ENCODE peak calls at places on chromosome 2, in nine cellular contexts. One of them, this sample, is unnamed.

GRCh38 chr2:43065036-43065435 is 161.4 kb downstream of the ZFP36L2 start:
- DNase-seq in RKO: no peak
- DNase-seq in NCI-H146: no peak
- DNase-seq in GM23248: no peak
- DNase-seq in CD4-positive, CD25-positive, alpha-beta regulatory T cell: no peak
- DNase-seq in NK-92 treated with Interleukin-12 subunit alpha and Interleukin-12 subunit beta, amount 100 ng/mL, for 24 hours: no peak
- DNase-seq in AG09309: no peak
- DNase-seq in T-helper 1 cell: no peak
- DNase-seq in activated CD4-positive, CD25-positive, alpha-beta regulatory T cell: no peak
- DNase-seq in this sample: no peak

GRCh38 chr2:9287400-9288059 is 80.9 kb downstream of the ASAP2 start:
- DNase-seq in activated CD4-positive, CD25-positive, alpha-beta regulatory T cell: no peak
- DNase-seq in RKO: peak
- DNase-seq in T-helper 1 cell: no peak
- DNase-seq in NK-92 treated with Interleukin-12 subunit alpha and Interleukin-12 subunit beta, amount 100 ng/mL, for 24 hours: no peak
- DNase-seq in CD4-positive, CD25-positive, alpha-beta regulatory T cell: no peak
- DNase-seq in AG09309: peak
- DNase-seq in NCI-H146: no peak
- DNase-seq in GM23248: peak
- DNase-seq in this sample: peak

GRCh38 chr2:54903736-54904554 is 146.3 kb downstream of the RTN4 start:
- DNase-seq in NCI-H146: no peak
- DNase-seq in T-helper 1 cell: peak
- DNase-seq in NK-92 treated with Interleukin-12 subunit alpha and Interleukin-12 subunit beta, amount 100 ng/mL, for 24 hours: peak
- DNase-seq in AG09309: peak
- DNase-seq in GM23248: peak
- DNase-seq in activated CD4-positive, CD25-positive, alpha-beta regulatory T cell: peak
- DNase-seq in CD4-positive, CD25-positive, alpha-beta regulatory T cell: no peak
- DNase-seq in RKO: peak
- DNase-seq in this sample: peak

GRCh38 chr2:215407061-215407460 is 28.8 kb downstream of the FN1 start:
- DNase-seq in NK-92 treated with Interleukin-12 subunit alpha and Interleukin-12 subunit beta, amount 100 ng/mL, for 24 hours: no peak
- DNase-seq in T-helper 1 cell: no peak
- DNase-seq in NCI-H146: no peak
- DNase-seq in RKO: no peak
- DNase-seq in GM23248: no peak
- DNase-seq in activated CD4-positive, CD25-positive, alpha-beta regulatory T cell: no peak
- DNase-seq in AG09309: no peak
- DNase-seq in CD4-positive, CD25-positive, alpha-beta regulatory T cell: no peak
- DNase-seq in this sample: no peak

GRCh38 chr2:72386288-72386687 is 238.6 kb upstream of the CYP26B1 start:
- DNase-seq in NCI-H146: no peak
- DNase-seq in NK-92 treated with Interleukin-12 subunit alpha and Interleukin-12 subunit beta, amount 100 ng/mL, for 24 hours: no peak
- DNase-seq in RKO: no peak
- DNase-seq in CD4-positive, CD25-positive, alpha-beta regulatory T cell: no peak
- DNase-seq in AG09309: no peak
- DNase-seq in GM23248: no peak
- DNase-seq in T-helper 1 cell: no peak
- DNase-seq in activated CD4-positive, CD25-positive, alpha-beta regulatory T cell: no peak
- DNase-seq in this sample: no peak

GRCh38 chr2:37871453-37872191 is 53.5 kb upstream of the RMDN2 start:
- DNase-seq in NK-92 treated with Interleukin-12 subunit alpha and Interleukin-12 subunit beta, amount 100 ng/mL, for 24 hours: no peak
- DNase-seq in CD4-positive, CD25-positive, alpha-beta regulatory T cell: no peak
- DNase-seq in AG09309: peak
- DNase-seq in GM23248: peak
- DNase-seq in NCI-H146: no peak
- DNase-seq in RKO: peak
- DNase-seq in activated CD4-positive, CD25-positive, alpha-beta regulatory T cell: no peak
- DNase-seq in T-helper 1 cell: peak
- DNase-seq in this sample: no peak

GRCh38 chr2:100234141-100234540 is 88.2 kb downstream of the LONRF2 start:
- DNase-seq in NCI-H146: no peak
- DNase-seq in CD4-positive, CD25-positive, alpha-beta regulatory T cell: no peak
- DNase-seq in activated CD4-positive, CD25-positive, alpha-beta regulatory T cell: no peak
- DNase-seq in NK-92 treated with Interleukin-12 subunit alpha and Interleukin-12 subunit beta, amount 100 ng/mL, for 24 hours: no peak
- DNase-seq in RKO: no peak
- DNase-seq in GM23248: peak
- DNase-seq in T-helper 1 cell: no peak
- DNase-seq in AG09309: no peak
- DNase-seq in this sample: no peak

GRCh38 chr2:233479616-233480489 is 86.7 kb downstream of the USP40 start:
- DNase-seq in NCI-H146: no peak
- DNase-seq in T-helper 1 cell: no peak
- DNase-seq in AG09309: no peak
- DNase-seq in activated CD4-positive, CD25-positive, alpha-beta regulatory T cell: no peak
- DNase-seq in NK-92 treated with Interleukin-12 subunit alpha and Interleukin-12 subunit beta, amount 100 ng/mL, for 24 hours: no peak
- DNase-seq in CD4-positive, CD25-positive, alpha-beta regulatory T cell: no peak
- DNase-seq in RKO: no peak
- DNase-seq in GM23248: no peak
- DNase-seq in this sample: no peak

GRCh38 chr2:60525859-60526258 is 27.6 kb downstream of the BCL11A start:
- DNase-seq in GM23248: no peak
- DNase-seq in NCI-H146: no peak
- DNase-seq in T-helper 1 cell: no peak
- DNase-seq in RKO: no peak
- DNase-seq in AG09309: no peak
- DNase-seq in NK-92 treated with Interleukin-12 subunit alpha and Interleukin-12 subunit beta, amount 100 ng/mL, for 24 hours: no peak
- DNase-seq in CD4-positive, CD25-positive, alpha-beta regulatory T cell: no peak
- DNase-seq in activated CD4-positive, CD25-positive, alpha-beta regulatory T cell: no peak
- DNase-seq in this sample: no peak

GRCh38 chr2:131488306-131489205 is 3.6 kb downstream of the MZT2A start:
- DNase-seq in AG09309: no peak
- DNase-seq in NCI-H146: no peak
- DNase-seq in T-helper 1 cell: no peak
- DNase-seq in activated CD4-positive, CD25-positive, alpha-beta regulatory T cell: no peak
- DNase-seq in NK-92 treated with Interleukin-12 subunit alpha and Interleukin-12 subunit beta, amount 100 ng/mL, for 24 hours: no peak
- DNase-seq in GM23248: no peak
- DNase-seq in CD4-positive, CD25-positive, alpha-beta regulatory T cell: no peak
- DNase-seq in RKO: no peak
- DNase-seq in this sample: no peak

GRCh38 chr2:165067958-165068612 is 112.8 kb upstream of the SLC38A11 start:
- DNase-seq in T-helper 1 cell: no peak
- DNase-seq in AG09309: no peak
- DNase-seq in NK-92 treated with Interleukin-12 subunit alpha and Interleukin-12 subunit beta, amount 100 ng/mL, for 24 hours: no peak
- DNase-seq in NCI-H146: peak
- DNase-seq in RKO: no peak
- DNase-seq in GM23248: peak
- DNase-seq in CD4-positive, CD25-positive, alpha-beta regulatory T cell: no peak
- DNase-seq in activated CD4-positive, CD25-positive, alpha-beta regulatory T cell: no peak
- DNase-seq in this sample: peak

GRCh38 chr2:64259301-64259700 is 115.1 kb upstream of the PELI1 start:
- DNase-seq in GM23248: no peak
- DNase-seq in T-helper 1 cell: no peak
- DNase-seq in AG09309: no peak
- DNase-seq in CD4-positive, CD25-positive, alpha-beta regulatory T cell: no peak
- DNase-seq in activated CD4-positive, CD25-positive, alpha-beta regulatory T cell: no peak
- DNase-seq in NCI-H146: no peak
- DNase-seq in NK-92 treated with Interleukin-12 subunit alpha and Interleukin-12 subunit beta, amount 100 ng/mL, for 24 hours: no peak
- DNase-seq in RKO: no peak
- DNase-seq in this sample: no peak

GRCh38 chr2:37583867-37584266 is 87.6 kb downstream of the CDC42EP3 start:
- DNase-seq in NK-92 treated with Interleukin-12 subunit alpha and Interleukin-12 subunit beta, amount 100 ng/mL, for 24 hours: no peak
- DNase-seq in CD4-positive, CD25-positive, alpha-beta regulatory T cell: no peak
- DNase-seq in AG09309: no peak
- DNase-seq in T-helper 1 cell: no peak
- DNase-seq in NCI-H146: no peak
- DNase-seq in GM23248: peak
- DNase-seq in activated CD4-positive, CD25-positive, alpha-beta regulatory T cell: no peak
- DNase-seq in RKO: no peak
- DNase-seq in this sample: no peak

GRCh38 chr2:20159411-20159810 is 65.5 kb downstream of the SDC1 start:
- DNase-seq in NK-92 treated with Interleukin-12 subunit alpha and Interleukin-12 subunit beta, amount 100 ng/mL, for 24 hours: no peak
- DNase-seq in GM23248: no peak
- DNase-seq in CD4-positive, CD25-positive, alpha-beta regulatory T cell: no peak
- DNase-seq in AG09309: no peak
- DNase-seq in T-helper 1 cell: no peak
- DNase-seq in activated CD4-positive, CD25-positive, alpha-beta regulatory T cell: no peak
- DNase-seq in RKO: no peak
- DNase-seq in NCI-H146: no peak
- DNase-seq in this sample: no peak

GRCh38 chr2:218257390-218257981 is 3.3 kb upstream of the GPBAR1 start:
- DNase-seq in RKO: no peak
- DNase-seq in NK-92 treated with Interleukin-12 subunit alpha and Interleukin-12 subunit beta, amount 100 ng/mL, for 24 hours: no peak
- DNase-seq in CD4-positive, CD25-positive, alpha-beta regulatory T cell: peak
- DNase-seq in activated CD4-positive, CD25-positive, alpha-beta regulatory T cell: peak
- DNase-seq in GM23248: peak
- DNase-seq in NCI-H146: no peak
- DNase-seq in AG09309: no peak
- DNase-seq in T-helper 1 cell: peak
- DNase-seq in this sample: peak

GRCh38 chr2:75586971-75587370 is 26.2 kb upstream of the EVA1A start:
- DNase-seq in NK-92 treated with Interleukin-12 subunit alpha and Interleukin-12 subunit beta, amount 100 ng/mL, for 24 hours: no peak
- DNase-seq in CD4-positive, CD25-positive, alpha-beta regulatory T cell: no peak
- DNase-seq in activated CD4-positive, CD25-positive, alpha-beta regulatory T cell: no peak
- DNase-seq in RKO: no peak
- DNase-seq in NCI-H146: no peak
- DNase-seq in AG09309: no peak
- DNase-seq in GM23248: no peak
- DNase-seq in T-helper 1 cell: no peak
- DNase-seq in this sample: no peak

GRCh38 chr2:205721057-205721767 is 38.9 kb downstream of the NRP2 start:
- DNase-seq in CD4-positive, CD25-positive, alpha-beta regulatory T cell: no peak
- DNase-seq in AG09309: no peak
- DNase-seq in activated CD4-positive, CD25-positive, alpha-beta regulatory T cell: no peak
- DNase-seq in NK-92 treated with Interleukin-12 subunit alpha and Interleukin-12 subunit beta, amount 100 ng/mL, for 24 hours: no peak
- DNase-seq in T-helper 1 cell: no peak
- DNase-seq in RKO: no peak
- DNase-seq in GM23248: peak
- DNase-seq in NCI-H146: no peak
- DNase-seq in this sample: peak

GRCh38 chr2:159906315-159906714 is 108.3 kb upstream of the CD302 start:
- DNase-seq in CD4-positive, CD25-positive, alpha-beta regulatory T cell: no peak
- DNase-seq in AG09309: no peak
- DNase-seq in RKO: no peak
- DNase-seq in NCI-H146: no peak
- DNase-seq in GM23248: no peak
- DNase-seq in activated CD4-positive, CD25-positive, alpha-beta regulatory T cell: no peak
- DNase-seq in T-helper 1 cell: no peak
- DNase-seq in NK-92 treated with Interleukin-12 subunit alpha and Interleukin-12 subunit beta, amount 100 ng/mL, for 24 hours: no peak
- DNase-seq in this sample: no peak